ENCODE peak calls at places on chromosomes 4 and X, in five cellular contexts. One of them, this sample, is unnamed.

GRCh38 chr4:64756016-64756415 is 346.8 kb upstream of the TECRL start:
- DNase-seq in HepG2: no peak
- DNase-seq in H1: no peak
- DNase-seq in K562: no peak
- DNase-seq in GM12878: no peak
- DNase-seq in this sample: no peak

GRCh38 chrX:48700951-48701653 is 4.6 kb downstream of the SUV39H1 start:
- DNase-seq in H1: no peak
- DNase-seq in K562: no peak
- DNase-seq in GM12878: no peak
- DNase-seq in HepG2: no peak
- DNase-seq in this sample: no peak

GRCh38 chrX:63475200-63475599 is 124.1 kb upstream of the SPIN4 start:
- DNase-seq in H1: no peak
- DNase-seq in GM12878: no peak
- DNase-seq in K562: peak; percentile 2
- DNase-seq in HepG2: no peak
- DNase-seq in this sample: no peak

GRCh38 chr4:154743683-154744340 is at the start of gene LRAT:
- DNase-seq in H1: peak; percentile 80
- DNase-seq in HepG2: no peak
- DNase-seq in K562: peak; percentile 59
- DNase-seq in GM12878: no peak
- DNase-seq in this sample: peak; percentile 68

GRCh38 chr4:879730-880079 is 52.4 kb downstream of the GAK start:
- DNase-seq in H1: no peak
- DNase-seq in HepG2: no peak
- DNase-seq in GM12878: peak; percentile 35
- DNase-seq in K562: no peak
- DNase-seq in this sample: no peak

GRCh38 chr4:123583043-123583442 is 186.4 kb downstream of the SPRY1 start:
- DNase-seq in HepG2: no peak
- DNase-seq in GM12878: no peak
- DNase-seq in H1: no peak
- DNase-seq in K562: no peak
- DNase-seq in this sample: no peak

GRCh38 chrX:45803383-45803921 is 602.8 kb upstream of the DIPK2B start:
- DNase-seq in GM12878: no peak
- DNase-seq in K562: no peak
- DNase-seq in HepG2: no peak
- DNase-seq in H1: no peak
- DNase-seq in this sample: no peak

GRCh38 chrX:148310402-148311200 is 189.8 kb upstream of the AFF2 start:
- DNase-seq in H1: no peak
- DNase-seq in GM12878: peak; percentile 15
- DNase-seq in K562: no peak
- DNase-seq in HepG2: no peak
- DNase-seq in this sample: no peak

GRCh38 chrX:130097507-130098201 is 12.6 kb downstream of the ELF4 start:
- DNase-seq in GM12878: no peak
- DNase-seq in HepG2: peak; percentile 50
- DNase-seq in H1: no peak
- DNase-seq in K562: peak; percentile 32
- DNase-seq in this sample: peak; percentile 88

GRCh38 chr4:186116698-186117097 is 12.2 kb downstream of the FAM149A start:
- DNase-seq in H1: no peak
- DNase-seq in GM12878: no peak
- DNase-seq in HepG2: no peak
- DNase-seq in K562: no peak
- DNase-seq in this sample: no peak

GRCh38 chr4:112775801-112776200 is 138.9 kb downstream of the LARP7 start:
- DNase-seq in HepG2: no peak
- DNase-seq in GM12878: no peak
- DNase-seq in H1: no peak
- DNase-seq in K562: no peak
- DNase-seq in this sample: no peak

GRCh38 chrX:136816970-136817369 is 36.2 kb upstream of the ARHGEF6 start:
- DNase-seq in H1: no peak
- DNase-seq in GM12878: no peak
- DNase-seq in HepG2: no peak
- DNase-seq in K562: no peak
- DNase-seq in this sample: no peak

GRCh38 chr4:41994461-41994860 is 4.1 kb downstream of the SLC30A9 start:
- DNase-seq in K562: no peak
- DNase-seq in H1: no peak
- DNase-seq in HepG2: no peak
- DNase-seq in GM12878: no peak
- DNase-seq in this sample: no peak

GRCh38 chr4:68132342-68132741 is 2.7 kb upstream of the TMPRSS11F start:
- DNase-seq in K562: no peak
- DNase-seq in HepG2: no peak
- DNase-seq in GM12878: no peak
- DNase-seq in H1: no peak
- DNase-seq in this sample: no peak

GRCh38 chr4:94469221-94469784 is 17.6 kb downstream of the PDLIM5 start:
- DNase-seq in HepG2: no peak
- DNase-seq in H1: no peak
- DNase-seq in GM12878: no peak
- DNase-seq in K562: no peak
- DNase-seq in this sample: no peak

GRCh38 chrX:139932077-139932900 is 564 bp downstream of the ATP11C start:
- DNase-seq in HepG2: no peak
- DNase-seq in H1: no peak
- DNase-seq in GM12878: no peak
- DNase-seq in K562: peak; percentile 85
- DNase-seq in this sample: peak; percentile 79

GRCh38 chr4:78609580-78609979 is 58.0 kb downstream of the ANXA3 start:
- DNase-seq in K562: no peak
- DNase-seq in HepG2: no peak
- DNase-seq in GM12878: no peak
- DNase-seq in H1: no peak
- DNase-seq in this sample: no peak

GRCh38 chr4:118865091-118865708 is 23.5 kb upstream of the SYNPO2 start:
- DNase-seq in K562: peak; percentile 26
- DNase-seq in H1: no peak
- DNase-seq in GM12878: no peak
- DNase-seq in HepG2: peak; percentile 56
- DNase-seq in this sample: peak; percentile 62

GRCh38 chr4:37802068-37802666 is 24.3 kb upstream of the PGM2 start:
- DNase-seq in HepG2: peak; percentile 78
- DNase-seq in H1: no peak
- DNase-seq in K562: peak; percentile 24
- DNase-seq in GM12878: no peak
- DNase-seq in this sample: peak; percentile 63

GRCh38 chrX:72094894-72095293 is 36.8 kb downstream of the RTL5 start:
- DNase-seq in H1: no peak
- DNase-seq in HepG2: no peak
- DNase-seq in K562: peak; percentile 30
- DNase-seq in GM12878: no peak
- DNase-seq in this sample: peak; percentile 90

GRCh38 chrX:21166302-21166982 is 207.8 kb upstream of the CNKSR2 start:
- DNase-seq in H1: no peak
- DNase-seq in GM12878: no peak
- DNase-seq in HepG2: peak; percentile 18
- DNase-seq in K562: no peak
- DNase-seq in this sample: no peak

GRCh38 chrX:120647127-120647526 is 17.3 kb upstream of the C1GALT1C1 start:
- DNase-seq in HepG2: peak; percentile 43
- DNase-seq in H1: no peak
- DNase-seq in K562: no peak
- DNase-seq in GM12878: no peak
- DNase-seq in this sample: no peak

GRCh38 chrX:18906286-18906685 is 77.6 kb downstream of the PHKA2 start:
- DNase-seq in GM12878: no peak
- DNase-seq in H1: no peak
- DNase-seq in HepG2: no peak
- DNase-seq in K562: no peak
- DNase-seq in this sample: no peak

GRCh38 chr4:185761352-185762235 is 50.4 kb downstream of the SORBS2 start:
- DNase-seq in GM12878: no peak
- DNase-seq in H1: no peak
- DNase-seq in HepG2: no peak
- DNase-seq in K562: no peak
- DNase-seq in this sample: no peak

GRCh38 chr4:168390041-168390440 is 71.5 kb upstream of the DDX60 start:
- DNase-seq in H1: no peak
- DNase-seq in K562: no peak
- DNase-seq in HepG2: no peak
- DNase-seq in GM12878: no peak
- DNase-seq in this sample: no peak

GRCh38 chrX:153897899-153898298 is 6.6 kb upstream of the AVPR2 start:
- DNase-seq in GM12878: no peak
- DNase-seq in K562: peak; percentile 90
- DNase-seq in HepG2: no peak
- DNase-seq in H1: no peak
- DNase-seq in this sample: no peak

DNA sequence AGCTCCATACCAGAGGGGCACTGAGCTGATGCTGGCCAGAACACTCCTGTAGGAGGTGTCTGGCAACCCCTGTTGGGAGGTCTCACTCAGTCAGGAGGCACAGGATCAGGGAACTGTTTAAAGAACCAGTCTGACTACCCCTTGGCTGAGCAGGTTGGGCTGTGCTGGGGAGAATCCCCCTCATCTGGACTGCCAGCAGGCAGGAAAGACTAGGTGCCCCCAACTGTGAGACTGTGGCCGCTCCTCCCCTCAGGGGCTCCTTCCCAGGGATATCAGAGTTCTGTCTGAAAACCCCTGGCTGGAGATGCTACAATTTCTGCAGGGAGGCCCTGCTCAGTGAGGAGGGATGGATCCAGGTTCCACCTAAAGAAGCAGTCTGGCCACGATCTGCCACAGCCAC is 245.3 kb downstream of the MAPK10 start:
- DNase-seq in K562: no peak
- DNase-seq in H1: no peak
- DNase-seq in HepG2: no peak
- DNase-seq in GM12878: no peak
- DNase-seq in this sample: no peak
- TF ChIP-seq TAF1 in K562: no peak
- TF ChIP-seq TAF1 in H1: no peak
- TF ChIP-seq TAF1 in HepG2: no peak
- TF ChIP-seq TAF1 in GM12878: no peak
- TF ChIP-seq TAF1 in this sample: no peak

GRCh38 chr4:177190995-177191568 is 118.6 kb upstream of the NEIL3 start:
- DNase-seq in HepG2: no peak
- DNase-seq in GM12878: no peak
- DNase-seq in K562: no peak
- DNase-seq in H1: no peak
- DNase-seq in this sample: no peak

GRCh38 chr4:177194906-177195305 is 114.8 kb upstream of the NEIL3 start:
- DNase-seq in GM12878: no peak
- DNase-seq in H1: no peak
- DNase-seq in K562: no peak
- DNase-seq in HepG2: no peak
- DNase-seq in this sample: no peak

GRCh38 chr4:177196615-177197014 is 113.1 kb upstream of the NEIL3 start:
- DNase-seq in H1: no peak
- DNase-seq in K562: no peak
- DNase-seq in HepG2: no peak
- DNase-seq in GM12878: no peak
- DNase-seq in this sample: no peak

GRCh38 chr4:177187371-177187770 is 122.3 kb upstream of the NEIL3 start:
- DNase-seq in HepG2: no peak
- DNase-seq in GM12878: no peak
- DNase-seq in K562: no peak
- DNase-seq in H1: no peak
- DNase-seq in this sample: no peak

DNA sequence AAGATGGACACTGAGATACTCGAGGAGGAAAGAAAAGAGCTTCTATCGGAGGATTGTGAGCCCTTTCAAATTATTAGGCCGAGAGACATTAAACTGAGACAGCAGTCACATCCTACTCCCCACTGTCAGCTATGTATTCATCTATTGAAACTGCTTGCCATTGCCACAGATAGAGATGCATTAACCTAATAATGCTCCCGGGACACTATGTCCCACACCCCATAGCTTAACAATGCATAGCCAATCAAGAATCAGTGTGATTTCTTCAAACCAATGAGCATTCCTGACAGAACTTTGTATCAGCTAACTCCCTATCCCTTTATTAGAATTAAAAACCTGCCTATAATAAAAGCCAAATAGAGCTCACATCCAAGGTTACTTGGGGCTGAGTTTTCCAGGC is 118.1 kb upstream of the NEIL3 start:
- DNase-seq in H1: no peak
- DNase-seq in GM12878: no peak
- DNase-seq in K562: no peak
- DNase-seq in HepG2: no peak
- DNase-seq in this sample: no peak
- H3K4me3 ChIP-seq in H1: no peak overlapping the region
- H3K4me3 ChIP-seq in GM12878: no peak overlapping the region
- H3K4me3 ChIP-seq in K562: no peak overlapping the region
- H3K4me3 ChIP-seq in HepG2: no peak overlapping the region
- H3K4me3 ChIP-seq in this sample: no peak overlapping the region

GRCh38 chr4:74235135-74235534 is 73.1 kb upstream of the EPGN start:
- DNase-seq in HepG2: no peak
- DNase-seq in H1: no peak
- DNase-seq in K562: no peak
- DNase-seq in GM12878: no peak
- DNase-seq in this sample: no peak

GRCh38 chr4:74228691-74229640 is 71.0 kb downstream of the MTHFD2L start:
- DNase-seq in H1: peak; percentile 49
- DNase-seq in GM12878: no peak
- DNase-seq in HepG2: peak; percentile 58
- DNase-seq in K562: peak; percentile 59
- DNase-seq in this sample: peak; percentile 30

GRCh38 chr4:74230902-74231499 is 73.1 kb downstream of the MTHFD2L start:
- DNase-seq in HepG2: no peak
- DNase-seq in H1: no peak
- DNase-seq in GM12878: no peak
- DNase-seq in K562: no peak
- DNase-seq in this sample: no peak
- H3K27ac ChIP-seq in HepG2: no peak overlapping the region
- H3K27ac ChIP-seq in H1: no peak overlapping the region
- H3K27ac ChIP-seq in GM12878: no peak overlapping the region
- H3K27ac ChIP-seq in K562: peak overlapping the region; percentile 22
- H3K27ac ChIP-seq in this sample: no peak overlapping the region

DNA sequence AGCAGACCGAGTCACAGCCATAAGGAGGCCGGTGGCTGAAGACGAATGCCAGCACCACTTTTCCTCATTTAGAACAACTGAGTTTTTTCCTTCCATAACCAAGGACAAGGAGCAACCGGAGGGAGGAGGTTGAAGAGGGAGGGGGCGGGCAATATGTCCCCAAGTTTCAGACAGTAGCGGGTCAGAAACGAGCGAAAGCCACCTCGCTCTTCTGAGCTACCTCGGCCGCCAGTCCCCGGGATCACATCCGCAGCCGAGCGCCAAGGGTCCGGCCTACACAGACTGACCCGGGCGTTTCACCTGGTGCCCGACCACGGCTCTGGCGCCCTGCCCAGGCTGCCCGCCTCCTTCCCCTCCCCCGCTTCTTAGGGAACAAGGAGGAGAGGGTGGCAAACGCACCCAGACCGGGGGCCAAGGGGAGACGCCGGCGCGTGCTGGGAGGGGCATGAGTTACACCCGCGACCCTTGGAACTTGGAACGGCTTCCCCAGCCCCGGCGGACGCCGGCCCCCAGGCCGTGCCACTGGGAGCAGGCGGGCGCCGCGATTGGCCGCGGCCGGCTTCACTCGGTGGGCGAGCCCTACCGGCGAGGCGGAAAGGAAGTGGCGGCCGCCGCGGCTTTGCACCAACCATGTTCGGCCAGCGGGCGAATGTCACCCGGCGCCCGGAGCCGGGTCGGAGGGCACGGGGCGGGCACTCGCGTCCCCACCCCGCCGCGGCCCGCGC is 1.6 kb downstream of the IRF2 start:
- DNase-seq in HepG2: peak; percentile 71
- DNase-seq in GM12878: no peak
- DNase-seq in K562: peak; percentile 69
- DNase-seq in H1: no peak
- DNase-seq in this sample: peak; percentile 87
- TF ChIP-seq TAF1 in HepG2: peak; percentile 51
- TF ChIP-seq TAF1 in GM12878: peak; percentile 69
- TF ChIP-seq TAF1 in K562: no peak
- TF ChIP-seq TAF1 in H1: peak; percentile 50
- TF ChIP-seq TAF1 in this sample: no peak

This sample was measured in SK-N-SH.